ENCODE peak calls at places on chromosomes 4 and X, in eight cellular contexts. C, F, V, X, S, D, T and A are unnamed samples.

GRCh38 chrX:37746268-37746931 is 33.5 kb upstream of the CYBB start:
- DNase-seq in F (no peak), D (no peak), S (no peak), X (peak), V (no peak), C (no peak), T (no peak), A (no peak)

GRCh38 chr4:60992037-60992436 is 208.1 kb upstream of the ADGRL3 start:
- DNase-seq in T (no peak), C (no peak), S (no peak), F (no peak), V (no peak), X (no peak), D (no peak), A (no peak)

GRCh38 chr4:111943796-111944203 is 201.5 kb upstream of the FAM241A start:
- DNase-seq in S (peak), T (peak), X (no peak), D (peak), V (peak), F (peak), C (peak), A (peak)

GRCh38 chrX:115362334-115363095 is 73.0 kb downstream of the LUZP4 start:
- DNase-seq in F (no peak), V (no peak), C (no peak), S (no peak), X (no peak), T (no peak), D (no peak), A (no peak)

GRCh38 chr4:72280252-72280651 is 248.5 kb downstream of the NPFFR2 start:
- DNase-seq in V (no peak), X (no peak), T (no peak), F (no peak), D (no peak), S (no peak), C (no peak), A (no peak)

GRCh38 chr4:41258783-41259182 is 2.1 kb downstream of the UCHL1 start:
- DNase-seq in V (peak), C (peak), T (no peak), D (peak), F (peak), X (no peak), S (peak), A (peak)

GRCh38 chr4:8756816-8757215 is 114.8 kb downstream of the HMX1 start:
- DNase-seq in D (no peak), F (no peak), S (no peak), V (no peak), C (no peak), T (no peak), X (no peak), A (no peak)

GRCh38 chrX:122184791-122185190 is 999.3 kb upstream of the GRIA3 start:
- DNase-seq in T (no peak), C (no peak), D (no peak), F (no peak), X (no peak), S (no peak), V (no peak), A (no peak)

GRCh38 chrX:40323977-40324376 is 226.2 kb upstream of the BCOR start:
- DNase-seq in C (no peak), D (no peak), F (no peak), X (no peak), S (no peak), T (no peak), V (no peak), A (no peak)

GRCh38 chr4:150325872-150326271 is 247.6 kb downstream of the DCLK2 start:
- DNase-seq in S (no peak), D (no peak), V (no peak), X (no peak), F (no peak), C (no peak), T (no peak), A (no peak)

GRCh38 chrX:311156-312129 is 7.2 kb downstream of the GTPBP6 start:
- DNase-seq in V (no peak), C (no peak), D (no peak), S (no peak), T (no peak), X (no peak), F (no peak), A (no peak)

GRCh38 chr4:40897557-40898203 is 147.9 kb downstream of the NSUN7 start:
- DNase-seq in S (peak), F (peak), X (no peak), V (peak), T (peak), C (peak), D (peak), A (peak)

GRCh38 chr4:112515278-112516075 is 503 bp downstream of the NEUROG2 start:
- DNase-seq in X (no peak), T (peak), D (peak), F (peak), C (no peak), V (peak), S (no peak), A (peak)

GRCh38 chr4:1375051-1375721 is 28.2 kb downstream of the UVSSA start:
- DNase-seq in C (no peak), F (no peak), V (no peak), S (no peak), D (no peak), X (no peak), T (no peak), A (no peak)

GRCh38 chr4:3707423-3708102 is 58.6 kb upstream of the ADRA2C start:
- DNase-seq in F (peak), X (no peak), V (no peak), D (no peak), C (no peak), S (no peak), T (no peak), A (no peak)

GRCh38 chr4:155738548-155738947 is 20.3 kb upstream of the GUCY1B1 start:
- DNase-seq in T (no peak), D (no peak), F (no peak), S (no peak), C (no peak), V (no peak), X (no peak), A (no peak)
- H3K27ac ChIP-seq in T (no peak), D (no peak), F (no peak), S (no peak), C (no peak), V (no peak), X (no peak), A (no peak)

GRCh38 chr4:15577508-15577907 is 77.6 kb downstream of the FBXL5 start:
- DNase-seq in S (no peak), V (no peak), X (no peak), F (no peak), D (no peak), C (no peak), T (no peak), A (no peak)

GRCh38 chr4:15575951-15576350 is 79.2 kb downstream of the FBXL5 start:
- DNase-seq in F (no peak), V (peak), T (no peak), X (no peak), S (no peak), C (no peak), D (no peak), A (no peak)
- TF ChIP-seq MAX in F (no peak), V (no peak), T (no peak), X (no peak), S (no peak), C (no peak), D (no peak), A (no peak)

GRCh38 chrX:136933617-136934145 is 53.2 kb upstream of the RBMX start:
- DNase-seq in S (no peak), V (no peak), X (no peak), F (no peak), D (no peak), C (no peak), T (no peak), A (peak)
- H3K27ac ChIP-seq in S (no peak), V (no peak), X (no peak), F (no peak), D (no peak), C (no peak), T (no peak), A (no peak)

GRCh38 chrX:151386838-151387459 is 10.1 kb upstream of the VMA21 start:
- DNase-seq in T (no peak), D (no peak), V (no peak), F (no peak), S (no peak), C (no peak), X (no peak), A (no peak)
- TF ChIP-seq MAX in T (no peak), D (no peak), V (no peak), F (no peak), S (no peak), C (no peak), X (no peak), A (no peak)